ENCODE peak calls at places on chromosomes 5 and 9, in six cellular contexts. H is NCI-H524 treated with DMSO at 0.1 percent for 48 hours; N is H7; U is activated naive CD8-positive, alpha-beta T cell treated with anti-CD3 and anti-CD28 coated beads, Interleukin-2, amount 50 U/mL, for 16 hours; F is NCI-H1694; G is stimulated activated CD4-positive, alpha-beta T cell treated with anti-CD3 and anti-CD28 coated beads, Interleukin-2, amount 100 ng/mL, for 24 hours. D is an unnamed sample.

GRCh38 chr9:113359385-113359784 is 10.0 kb downstream of the BSPRY start:
- DNase-seq in U (no peak), G (no peak), F (no peak), N (no peak), H (no peak), D (no peak)

GRCh38 chr9:16986441-16987387 is 116.2 kb upstream of the BNC2 start:
- DNase-seq in F (no peak), H (no peak), U (no peak), N (no peak), G (no peak), D (no peak)

GRCh38 chr9:131673531-131673930 is 66.3 kb downstream of the RAPGEF1 start:
- DNase-seq in G (no peak), N (no peak), H (no peak), F (no peak), U (no peak), D (no peak)

GRCh38 chr9:136002215-136002614 is 41.0 kb upstream of the UBAC1 start:
- DNase-seq in N (no peak), H (no peak), U (no peak), G (no peak), F (no peak), D (no peak)

GRCh38 chr5:154620406-154620805 is 134.8 kb upstream of the LARP1 start:
- DNase-seq in F (no peak), G (no peak), N (no peak), U (no peak), H (no peak), D (no peak)

GRCh38 chr5:146076028-146076427 is 29.3 kb downstream of the PLAC8L1 start:
- DNase-seq in N (peak; percentile 28), G (no peak), F (no peak), H (no peak), U (no peak), D (no peak)

GRCh38 chr5:126339215-126339805 is 83.9 kb upstream of the GRAMD2B start:
- DNase-seq in U (peak; percentile 12), N (peak; percentile 35), G (peak; percentile 59), H (no peak), F (peak; percentile 37), D (no peak)

GRCh38 chr5:172707285-172708182 is 63.5 kb downstream of the DUSP1 start:
- DNase-seq in N (peak; percentile 78), U (no peak), G (no peak), F (peak; percentile 64), H (peak; percentile 11), D (no peak)

GRCh38 chr9:71459082-71459481 is 309.2 kb downstream of the CEMIP2 start:
- DNase-seq in F (no peak), H (no peak), G (no peak), N (no peak), U (no peak), D (no peak)

GRCh38 chr5:31355337-31355736 is 161.9 kb downstream of the CDH6 start:
- DNase-seq in H (no peak), F (no peak), U (no peak), N (no peak), G (no peak), D (no peak)

GRCh38 chr9:79559501-79560181 is 12.1 kb upstream of the TLE4 start:
- DNase-seq in H (no peak), N (no peak), G (no peak), U (no peak), F (no peak), D (no peak)

GRCh38 chr9:35537898-35538297 is 48.0 kb downstream of the RUSC2 start:
- DNase-seq in H (no peak), G (no peak), U (no peak), F (no peak), N (no peak), D (no peak)

GRCh38 chr5:76190356-76190755 is 107.2 kb downstream of the SV2C start:
- DNase-seq in F (no peak), N (no peak), U (no peak), G (no peak), H (no peak), D (no peak)

GRCh38 chr5:75617746-75618352 is 6.6 kb downstream of the ANKDD1B start:
- DNase-seq in H (no peak), G (no peak), F (no peak), U (no peak), N (no peak), D (no peak)

GRCh38 chr5:15691536-15691935 is 191.6 kb downstream of the FBXL7 start:
- DNase-seq in G (no peak), F (no peak), U (no peak), H (peak; percentile 54), N (no peak), D (no peak)

GRCh38 chr5:35820720-35821119 is 36.0 kb upstream of the IL7R start:
- DNase-seq in H (no peak), F (no peak), N (no peak), U (no peak), G (no peak), D (no peak)

GRCh38 chr5:164573397-164573796 is 1068.0 kb downstream of the MAT2B start:
- DNase-seq in G (no peak), H (no peak), F (no peak), N (no peak), U (no peak), D (no peak)

D was measured in lower lobe of right lung.